ENCODE peak calls at places on chromosomes 4 and X, in seven cellular contexts. One of them, this sample, is unnamed.

GRCh38 chr4:53914313-53915016 is 149.9 kb downstream of the CHIC2 start:
- DNase-seq in stimulated activated CD8-positive, alpha-beta memory T cell treated with anti-CD3 and anti-CD28 coated beads, Interleukin-7, amount 100 ng/mL, for 1 hour: no peak
- DNase-seq in GM19239: no peak
- DNase-seq in hypothalamus: no peak
- DNase-seq in B cell: no peak
- DNase-seq in activated CD4-positive, alpha-beta T cell treated with anti-CD3 and anti-CD28 coated beads for 24 hours: no peak
- DNase-seq in stimulated activated CD4-positive, alpha-beta T cell treated with anti-CD3 and anti-CD28 coated beads, Interleukin-12 subunit alpha, Interleukin-12 subunit beta, amount 100 ng/mL, for 4 hours: no peak
- DNase-seq in this sample: no peak

GRCh38 chr4:138912714-138913340 is 102.8 kb upstream of the NOCT start:
- DNase-seq in stimulated activated CD8-positive, alpha-beta memory T cell treated with anti-CD3 and anti-CD28 coated beads, Interleukin-7, amount 100 ng/mL, for 1 hour: no peak
- DNase-seq in GM19239: no peak
- DNase-seq in hypothalamus: no peak
- DNase-seq in B cell: no peak
- DNase-seq in activated CD4-positive, alpha-beta T cell treated with anti-CD3 and anti-CD28 coated beads for 24 hours: no peak
- DNase-seq in stimulated activated CD4-positive, alpha-beta T cell treated with anti-CD3 and anti-CD28 coated beads, Interleukin-12 subunit alpha, Interleukin-12 subunit beta, amount 100 ng/mL, for 4 hours: no peak
- DNase-seq in this sample: no peak

GRCh38 chr4:158211288-158211687 is 1.0 kb downstream of the TMEM144 start:
- DNase-seq in stimulated activated CD8-positive, alpha-beta memory T cell treated with anti-CD3 and anti-CD28 coated beads, Interleukin-7, amount 100 ng/mL, for 1 hour: no peak
- DNase-seq in GM19239: no peak
- DNase-seq in hypothalamus: no peak
- DNase-seq in B cell: no peak
- DNase-seq in activated CD4-positive, alpha-beta T cell treated with anti-CD3 and anti-CD28 coated beads for 24 hours: no peak
- DNase-seq in stimulated activated CD4-positive, alpha-beta T cell treated with anti-CD3 and anti-CD28 coated beads, Interleukin-12 subunit alpha, Interleukin-12 subunit beta, amount 100 ng/mL, for 4 hours: no peak
- DNase-seq in this sample: no peak

GRCh38 chr4:154542264-154542879 is 7.8 kb downstream of the PLRG1 start:
- DNase-seq in stimulated activated CD8-positive, alpha-beta memory T cell treated with anti-CD3 and anti-CD28 coated beads, Interleukin-7, amount 100 ng/mL, for 1 hour: no peak
- DNase-seq in GM19239: no peak
- DNase-seq in hypothalamus: no peak
- DNase-seq in B cell: no peak
- DNase-seq in activated CD4-positive, alpha-beta T cell treated with anti-CD3 and anti-CD28 coated beads for 24 hours: no peak
- DNase-seq in stimulated activated CD4-positive, alpha-beta T cell treated with anti-CD3 and anti-CD28 coated beads, Interleukin-12 subunit alpha, Interleukin-12 subunit beta, amount 100 ng/mL, for 4 hours: no peak
- DNase-seq in this sample: no peak

GRCh38 chrX:53561912-53562311 is 124.6 kb downstream of the HUWE1 start:
- DNase-seq in stimulated activated CD8-positive, alpha-beta memory T cell treated with anti-CD3 and anti-CD28 coated beads, Interleukin-7, amount 100 ng/mL, for 1 hour: no peak
- DNase-seq in GM19239: no peak
- DNase-seq in hypothalamus: no peak
- DNase-seq in B cell: no peak
- DNase-seq in activated CD4-positive, alpha-beta T cell treated with anti-CD3 and anti-CD28 coated beads for 24 hours: no peak
- DNase-seq in stimulated activated CD4-positive, alpha-beta T cell treated with anti-CD3 and anti-CD28 coated beads, Interleukin-12 subunit alpha, Interleukin-12 subunit beta, amount 100 ng/mL, for 4 hours: no peak
- DNase-seq in this sample: no peak

GRCh38 chr4:169179609-169180526 is 90.9 kb downstream of the SH3RF1 start:
- DNase-seq in stimulated activated CD8-positive, alpha-beta memory T cell treated with anti-CD3 and anti-CD28 coated beads, Interleukin-7, amount 100 ng/mL, for 1 hour: no peak
- DNase-seq in GM19239: no peak
- DNase-seq in hypothalamus: no peak
- DNase-seq in B cell: no peak
- DNase-seq in activated CD4-positive, alpha-beta T cell treated with anti-CD3 and anti-CD28 coated beads for 24 hours: no peak
- DNase-seq in stimulated activated CD4-positive, alpha-beta T cell treated with anti-CD3 and anti-CD28 coated beads, Interleukin-12 subunit alpha, Interleukin-12 subunit beta, amount 100 ng/mL, for 4 hours: no peak
- DNase-seq in this sample: no peak

GRCh38 chr4:187309456-187309855 is 585.8 kb upstream of the FAT1 start:
- DNase-seq in stimulated activated CD8-positive, alpha-beta memory T cell treated with anti-CD3 and anti-CD28 coated beads, Interleukin-7, amount 100 ng/mL, for 1 hour: no peak
- DNase-seq in GM19239: no peak
- DNase-seq in hypothalamus: no peak
- DNase-seq in B cell: no peak
- DNase-seq in activated CD4-positive, alpha-beta T cell treated with anti-CD3 and anti-CD28 coated beads for 24 hours: no peak
- DNase-seq in stimulated activated CD4-positive, alpha-beta T cell treated with anti-CD3 and anti-CD28 coated beads, Interleukin-12 subunit alpha, Interleukin-12 subunit beta, amount 100 ng/mL, for 4 hours: no peak
- DNase-seq in this sample: no peak

GRCh38 chrX:102155806-102156179 is at the start of gene BEX5:
- DNase-seq in stimulated activated CD8-positive, alpha-beta memory T cell treated with anti-CD3 and anti-CD28 coated beads, Interleukin-7, amount 100 ng/mL, for 1 hour: no peak
- DNase-seq in GM19239: peak
- DNase-seq in hypothalamus: peak
- DNase-seq in B cell: peak
- DNase-seq in activated CD4-positive, alpha-beta T cell treated with anti-CD3 and anti-CD28 coated beads for 24 hours: no peak
- DNase-seq in stimulated activated CD4-positive, alpha-beta T cell treated with anti-CD3 and anti-CD28 coated beads, Interleukin-12 subunit alpha, Interleukin-12 subunit beta, amount 100 ng/mL, for 4 hours: peak
- DNase-seq in this sample: peak

GRCh38 chr4:101983835-101984234 is 193.3 kb downstream of the BANK1 start:
- DNase-seq in stimulated activated CD8-positive, alpha-beta memory T cell treated with anti-CD3 and anti-CD28 coated beads, Interleukin-7, amount 100 ng/mL, for 1 hour: no peak
- DNase-seq in GM19239: no peak
- DNase-seq in hypothalamus: no peak
- DNase-seq in B cell: no peak
- DNase-seq in activated CD4-positive, alpha-beta T cell treated with anti-CD3 and anti-CD28 coated beads for 24 hours: no peak
- DNase-seq in stimulated activated CD4-positive, alpha-beta T cell treated with anti-CD3 and anti-CD28 coated beads, Interleukin-12 subunit alpha, Interleukin-12 subunit beta, amount 100 ng/mL, for 4 hours: no peak
- DNase-seq in this sample: no peak

GRCh38 chrX:118770133-118770760 is 42.8 kb downstream of the IL13RA1 start:
- DNase-seq in stimulated activated CD8-positive, alpha-beta memory T cell treated with anti-CD3 and anti-CD28 coated beads, Interleukin-7, amount 100 ng/mL, for 1 hour: no peak
- DNase-seq in GM19239: no peak
- DNase-seq in hypothalamus: no peak
- DNase-seq in B cell: no peak
- DNase-seq in activated CD4-positive, alpha-beta T cell treated with anti-CD3 and anti-CD28 coated beads for 24 hours: no peak
- DNase-seq in stimulated activated CD4-positive, alpha-beta T cell treated with anti-CD3 and anti-CD28 coated beads, Interleukin-12 subunit alpha, Interleukin-12 subunit beta, amount 100 ng/mL, for 4 hours: no peak
- DNase-seq in this sample: no peak

GRCh38 chrX:150696264-150696789 is 3.1 kb downstream of the MTMR1 start:
- DNase-seq in stimulated activated CD8-positive, alpha-beta memory T cell treated with anti-CD3 and anti-CD28 coated beads, Interleukin-7, amount 100 ng/mL, for 1 hour: no peak
- DNase-seq in GM19239: no peak
- DNase-seq in hypothalamus: no peak
- DNase-seq in B cell: no peak
- DNase-seq in activated CD4-positive, alpha-beta T cell treated with anti-CD3 and anti-CD28 coated beads for 24 hours: no peak
- DNase-seq in stimulated activated CD4-positive, alpha-beta T cell treated with anti-CD3 and anti-CD28 coated beads, Interleukin-12 subunit alpha, Interleukin-12 subunit beta, amount 100 ng/mL, for 4 hours: no peak
- DNase-seq in this sample: no peak

GRCh38 chrX:134909258-134909657 is 81.5 kb upstream of the SMIM10 start:
- DNase-seq in stimulated activated CD8-positive, alpha-beta memory T cell treated with anti-CD3 and anti-CD28 coated beads, Interleukin-7, amount 100 ng/mL, for 1 hour: no peak
- DNase-seq in GM19239: no peak
- DNase-seq in hypothalamus: no peak
- DNase-seq in B cell: no peak
- DNase-seq in activated CD4-positive, alpha-beta T cell treated with anti-CD3 and anti-CD28 coated beads for 24 hours: no peak
- DNase-seq in stimulated activated CD4-positive, alpha-beta T cell treated with anti-CD3 and anti-CD28 coated beads, Interleukin-12 subunit alpha, Interleukin-12 subunit beta, amount 100 ng/mL, for 4 hours: no peak
- DNase-seq in this sample: no peak

GRCh38 chr4:1866095-1866755 is 5.0 kb upstream of the NSD2 start:
- DNase-seq in stimulated activated CD8-positive, alpha-beta memory T cell treated with anti-CD3 and anti-CD28 coated beads, Interleukin-7, amount 100 ng/mL, for 1 hour: no peak
- DNase-seq in GM19239: no peak
- DNase-seq in hypothalamus: no peak
- DNase-seq in B cell: no peak
- DNase-seq in activated CD4-positive, alpha-beta T cell treated with anti-CD3 and anti-CD28 coated beads for 24 hours: no peak
- DNase-seq in stimulated activated CD4-positive, alpha-beta T cell treated with anti-CD3 and anti-CD28 coated beads, Interleukin-12 subunit alpha, Interleukin-12 subunit beta, amount 100 ng/mL, for 4 hours: no peak
- DNase-seq in this sample: no peak

GRCh38 chr4:65014078-65014477 is 604.8 kb upstream of the TECRL start:
- DNase-seq in stimulated activated CD8-positive, alpha-beta memory T cell treated with anti-CD3 and anti-CD28 coated beads, Interleukin-7, amount 100 ng/mL, for 1 hour: no peak
- DNase-seq in GM19239: no peak
- DNase-seq in hypothalamus: no peak
- DNase-seq in B cell: no peak
- DNase-seq in activated CD4-positive, alpha-beta T cell treated with anti-CD3 and anti-CD28 coated beads for 24 hours: no peak
- DNase-seq in stimulated activated CD4-positive, alpha-beta T cell treated with anti-CD3 and anti-CD28 coated beads, Interleukin-12 subunit alpha, Interleukin-12 subunit beta, amount 100 ng/mL, for 4 hours: no peak
- DNase-seq in this sample: no peak

GRCh38 chr4:3261411-3262207 is 12.7 kb downstream of the MSANTD1 start:
- DNase-seq in stimulated activated CD8-positive, alpha-beta memory T cell treated with anti-CD3 and anti-CD28 coated beads, Interleukin-7, amount 100 ng/mL, for 1 hour: no peak
- DNase-seq in GM19239: no peak
- DNase-seq in hypothalamus: no peak
- DNase-seq in B cell: peak
- DNase-seq in activated CD4-positive, alpha-beta T cell treated with anti-CD3 and anti-CD28 coated beads for 24 hours: no peak
- DNase-seq in stimulated activated CD4-positive, alpha-beta T cell treated with anti-CD3 and anti-CD28 coated beads, Interleukin-12 subunit alpha, Interleukin-12 subunit beta, amount 100 ng/mL, for 4 hours: no peak
- DNase-seq in this sample: no peak

GRCh38 chr4:183636488-183636887 is 22.5 kb downstream of the RWDD4 start:
- DNase-seq in stimulated activated CD8-positive, alpha-beta memory T cell treated with anti-CD3 and anti-CD28 coated beads, Interleukin-7, amount 100 ng/mL, for 1 hour: no peak
- DNase-seq in GM19239: no peak
- DNase-seq in hypothalamus: no peak
- DNase-seq in B cell: no peak
- DNase-seq in activated CD4-positive, alpha-beta T cell treated with anti-CD3 and anti-CD28 coated beads for 24 hours: no peak
- DNase-seq in stimulated activated CD4-positive, alpha-beta T cell treated with anti-CD3 and anti-CD28 coated beads, Interleukin-12 subunit alpha, Interleukin-12 subunit beta, amount 100 ng/mL, for 4 hours: no peak
- DNase-seq in this sample: no peak

GRCh38 chr4:139969635-139970266 is 184.2 kb downstream of the MAML3 start:
- DNase-seq in stimulated activated CD8-positive, alpha-beta memory T cell treated with anti-CD3 and anti-CD28 coated beads, Interleukin-7, amount 100 ng/mL, for 1 hour: no peak
- DNase-seq in GM19239: no peak
- DNase-seq in hypothalamus: no peak
- DNase-seq in B cell: no peak
- DNase-seq in activated CD4-positive, alpha-beta T cell treated with anti-CD3 and anti-CD28 coated beads for 24 hours: no peak
- DNase-seq in stimulated activated CD4-positive, alpha-beta T cell treated with anti-CD3 and anti-CD28 coated beads, Interleukin-12 subunit alpha, Interleukin-12 subunit beta, amount 100 ng/mL, for 4 hours: no peak
- DNase-seq in this sample: no peak

GRCh38 chr4:145132521-145133098 is 34.5 kb downstream of the ABCE1 start:
- DNase-seq in stimulated activated CD8-positive, alpha-beta memory T cell treated with anti-CD3 and anti-CD28 coated beads, Interleukin-7, amount 100 ng/mL, for 1 hour: no peak
- DNase-seq in GM19239: no peak
- DNase-seq in hypothalamus: no peak
- DNase-seq in B cell: peak
- DNase-seq in activated CD4-positive, alpha-beta T cell treated with anti-CD3 and anti-CD28 coated beads for 24 hours: no peak
- DNase-seq in stimulated activated CD4-positive, alpha-beta T cell treated with anti-CD3 and anti-CD28 coated beads, Interleukin-12 subunit alpha, Interleukin-12 subunit beta, amount 100 ng/mL, for 4 hours: no peak
- DNase-seq in this sample: no peak

GRCh38 chrX:31200430-31200829 is 128.6 kb upstream of the FTHL17 start:
- DNase-seq in stimulated activated CD8-positive, alpha-beta memory T cell treated with anti-CD3 and anti-CD28 coated beads, Interleukin-7, amount 100 ng/mL, for 1 hour: no peak
- DNase-seq in GM19239: no peak
- DNase-seq in hypothalamus: no peak
- DNase-seq in B cell: no peak
- DNase-seq in activated CD4-positive, alpha-beta T cell treated with anti-CD3 and anti-CD28 coated beads for 24 hours: no peak
- DNase-seq in stimulated activated CD4-positive, alpha-beta T cell treated with anti-CD3 and anti-CD28 coated beads, Interleukin-12 subunit alpha, Interleukin-12 subunit beta, amount 100 ng/mL, for 4 hours: no peak
- DNase-seq in this sample: no peak

GRCh38 chrX:127621780-127622179 is 430.4 kb downstream of the ACTRT1 start:
- DNase-seq in stimulated activated CD8-positive, alpha-beta memory T cell treated with anti-CD3 and anti-CD28 coated beads, Interleukin-7, amount 100 ng/mL, for 1 hour: no peak
- DNase-seq in GM19239: no peak
- DNase-seq in hypothalamus: no peak
- DNase-seq in B cell: no peak
- DNase-seq in activated CD4-positive, alpha-beta T cell treated with anti-CD3 and anti-CD28 coated beads for 24 hours: no peak
- DNase-seq in stimulated activated CD4-positive, alpha-beta T cell treated with anti-CD3 and anti-CD28 coated beads, Interleukin-12 subunit alpha, Interleukin-12 subunit beta, amount 100 ng/mL, for 4 hours: no peak
- DNase-seq in this sample: no peak

GRCh38 chr4:176886135-176886534 is 93.4 kb upstream of the VEGFC start:
- DNase-seq in stimulated activated CD8-positive, alpha-beta memory T cell treated with anti-CD3 and anti-CD28 coated beads, Interleukin-7, amount 100 ng/mL, for 1 hour: no peak
- DNase-seq in GM19239: no peak
- DNase-seq in hypothalamus: no peak
- DNase-seq in B cell: no peak
- DNase-seq in activated CD4-positive, alpha-beta T cell treated with anti-CD3 and anti-CD28 coated beads for 24 hours: no peak
- DNase-seq in stimulated activated CD4-positive, alpha-beta T cell treated with anti-CD3 and anti-CD28 coated beads, Interleukin-12 subunit alpha, Interleukin-12 subunit beta, amount 100 ng/mL, for 4 hours: no peak
- DNase-seq in this sample: no peak

GRCh38 chrX:17738002-17738713 is 865 bp downstream of the SCML1 start:
- DNase-seq in stimulated activated CD8-positive, alpha-beta memory T cell treated with anti-CD3 and anti-CD28 coated beads, Interleukin-7, amount 100 ng/mL, for 1 hour: no peak
- DNase-seq in GM19239: no peak
- DNase-seq in hypothalamus: no peak
- DNase-seq in B cell: peak
- DNase-seq in activated CD4-positive, alpha-beta T cell treated with anti-CD3 and anti-CD28 coated beads for 24 hours: no peak
- DNase-seq in stimulated activated CD4-positive, alpha-beta T cell treated with anti-CD3 and anti-CD28 coated beads, Interleukin-12 subunit alpha, Interleukin-12 subunit beta, amount 100 ng/mL, for 4 hours: peak
- DNase-seq in this sample: no peak

GRCh38 chr4:3469386-3470243 is 6.5 kb downstream of the DOK7 start:
- DNase-seq in stimulated activated CD8-positive, alpha-beta memory T cell treated with anti-CD3 and anti-CD28 coated beads, Interleukin-7, amount 100 ng/mL, for 1 hour: no peak
- DNase-seq in GM19239: no peak
- DNase-seq in hypothalamus: no peak
- DNase-seq in B cell: no peak
- DNase-seq in activated CD4-positive, alpha-beta T cell treated with anti-CD3 and anti-CD28 coated beads for 24 hours: no peak
- DNase-seq in stimulated activated CD4-positive, alpha-beta T cell treated with anti-CD3 and anti-CD28 coated beads, Interleukin-12 subunit alpha, Interleukin-12 subunit beta, amount 100 ng/mL, for 4 hours: no peak
- DNase-seq in this sample: no peak

GRCh38 chr4:7817877-7818675 is 121.6 kb downstream of the AFAP1 start:
- DNase-seq in stimulated activated CD8-positive, alpha-beta memory T cell treated with anti-CD3 and anti-CD28 coated beads, Interleukin-7, amount 100 ng/mL, for 1 hour: no peak
- DNase-seq in GM19239: no peak
- DNase-seq in hypothalamus: no peak
- DNase-seq in B cell: no peak
- DNase-seq in activated CD4-positive, alpha-beta T cell treated with anti-CD3 and anti-CD28 coated beads for 24 hours: no peak
- DNase-seq in stimulated activated CD4-positive, alpha-beta T cell treated with anti-CD3 and anti-CD28 coated beads, Interleukin-12 subunit alpha, Interleukin-12 subunit beta, amount 100 ng/mL, for 4 hours: no peak
- DNase-seq in this sample: no peak

GRCh38 chr4:136922066-136922465 is 610.2 kb downstream of the PCDH18 start:
- DNase-seq in stimulated activated CD8-positive, alpha-beta memory T cell treated with anti-CD3 and anti-CD28 coated beads, Interleukin-7, amount 100 ng/mL, for 1 hour: no peak
- DNase-seq in GM19239: no peak
- DNase-seq in hypothalamus: no peak
- DNase-seq in B cell: no peak
- DNase-seq in activated CD4-positive, alpha-beta T cell treated with anti-CD3 and anti-CD28 coated beads for 24 hours: no peak
- DNase-seq in stimulated activated CD4-positive, alpha-beta T cell treated with anti-CD3 and anti-CD28 coated beads, Interleukin-12 subunit alpha, Interleukin-12 subunit beta, amount 100 ng/mL, for 4 hours: no peak
- DNase-seq in this sample: no peak

GRCh38 chrX:70554081-70554480 is 109.4 kb downstream of the DLG3 start:
- DNase-seq in stimulated activated CD8-positive, alpha-beta memory T cell treated with anti-CD3 and anti-CD28 coated beads, Interleukin-7, amount 100 ng/mL, for 1 hour: no peak
- DNase-seq in GM19239: no peak
- DNase-seq in hypothalamus: no peak
- DNase-seq in B cell: no peak
- DNase-seq in activated CD4-positive, alpha-beta T cell treated with anti-CD3 and anti-CD28 coated beads for 24 hours: no peak
- DNase-seq in stimulated activated CD4-positive, alpha-beta T cell treated with anti-CD3 and anti-CD28 coated beads, Interleukin-12 subunit alpha, Interleukin-12 subunit beta, amount 100 ng/mL, for 4 hours: no peak
- DNase-seq in this sample: no peak

GRCh38 chr4:56374956-56375355 is 12.3 kb downstream of the AASDH start:
- DNase-seq in stimulated activated CD8-positive, alpha-beta memory T cell treated with anti-CD3 and anti-CD28 coated beads, Interleukin-7, amount 100 ng/mL, for 1 hour: no peak
- DNase-seq in GM19239: no peak
- DNase-seq in hypothalamus: no peak
- DNase-seq in B cell: no peak
- DNase-seq in activated CD4-positive, alpha-beta T cell treated with anti-CD3 and anti-CD28 coated beads for 24 hours: no peak
- DNase-seq in stimulated activated CD4-positive, alpha-beta T cell treated with anti-CD3 and anti-CD28 coated beads, Interleukin-12 subunit alpha, Interleukin-12 subunit beta, amount 100 ng/mL, for 4 hours: no peak
- DNase-seq in this sample: no peak